ENCODE peak calls at places on chromosomes 6 and 20, in five cellular contexts. F, S, E, G and M are unnamed samples.
A peak's percentile ranks its signal among the peaks of the same experiment; 100 is the strongest.

GRCh38 chr6:63066053-63066704 is 145.1 kb upstream of the FKBP1C start:
- DNase-seq in S (no peak), G (no peak), E (no peak), F (no peak), M (no peak)

GRCh38 chr20:38447931-38448675 is 13.0 kb upstream of the SNHG17 start:
- DNase-seq in E (no peak), F (no peak), G (no peak), S (no peak), M (no peak)

GRCh38 chr6:44177691-44178423 is 19.2 kb downstream of the CAPN11 start:
- DNase-seq in F (no peak), G (no peak), S (peak; percentile 83), E (no peak), M (no peak)

GRCh38 chr6:107323133-107323785 is 136.1 kb downstream of the PDSS2 start:
- DNase-seq in F (no peak), G (no peak), E (peak; percentile 7), S (no peak), M (no peak)

GRCh38 chr6:20483902-20484497 is 50.3 kb upstream of the CDKAL1 start:
- DNase-seq in S (no peak), E (no peak), F (no peak), G (no peak), M (peak; percentile 6)

GRCh38 chr20:17505664-17506517 is 25.3 kb downstream of the BFSP1 start:
- DNase-seq in S (no peak), E (no peak), F (no peak), G (no peak), M (no peak)

GRCh38 chr6:167407239-167408064 is 82.6 kb downstream of the TTLL2 start:
- DNase-seq in G (no peak), F (no peak), S (no peak), E (no peak), M (no peak)

GRCh38 chr20:22525069-22525820 is 59.1 kb downstream of the FOXA2 start:
- DNase-seq in S (no peak), F (no peak), G (no peak), E (no peak), M (no peak)

GRCh38 chr6:116847234-116847633 is 18.4 kb upstream of the GPRC6A start:
- DNase-seq in F (peak; percentile 2), S (no peak), E (no peak), G (no peak), M (no peak)

GRCh38 chr6:109743739-109744138 is 52.6 kb downstream of the FIG4 start:
- DNase-seq in S (no peak), E (no peak), F (no peak), G (no peak), M (no peak)

GRCh38 chr20:53032021-53033001 is 60.2 kb downstream of the TSHZ2 start:
- DNase-seq in S (no peak), G (no peak), E (no peak), F (no peak), M (no peak)

GRCh38 chr6:65289491-65289890 is 417.5 kb downstream of the EYS start:
- DNase-seq in S (no peak), F (no peak), E (no peak), G (no peak), M (no peak)

GRCh38 chr6:16153451-16153850 is 24.6 kb downstream of the MYLIP start:
- DNase-seq in E (no peak), G (no peak), S (no peak), F (no peak), M (no peak)

GRCh38 chr6:134826889-134827737 is 122.8 kb downstream of the ALDH8A1 start:
- DNase-seq in E (peak; percentile 84), F (no peak), S (peak; percentile 83), G (no peak), M (no peak)